ENCODE peak calls at places on chromosomes 7 and 10, in eight cellular contexts. P is astrocyte, O is breast epithelium, J is cardiac muscle cell, L is uterus, M is Karpas-422, A is body of pancreas, B is GM23248. F is an unnamed sample.

GRCh38 chr7:132275811-132276210 is 300.5 kb downstream of the PLXNA4 start:
- DNase-seq in P (no peak), O (no peak), J (no peak), L (no peak), M (no peak), A (no peak), B (no peak), F (no peak)

GRCh38 chr7:100219271-100219737 is 445 bp upstream of the PVRIG start:
- DNase-seq in P (no peak), O (no peak), J (no peak), L (no peak), M (no peak), A (no peak), B (no peak), F (no peak)

GRCh38 chr10:114499630-114500190 is 95.4 kb upstream of the AFAP1L2 start:
- DNase-seq in P (no peak), O (no peak), J (no peak), L (no peak), M (peak), A (no peak), B (no peak), F (no peak)

GRCh38 chr10:69315100-69315542 is 36.8 kb downstream of the HK1 start:
- DNase-seq in P (no peak), O (no peak), J (no peak), L (no peak), M (no peak), A (no peak), B (no peak), F (no peak)

GRCh38 chr7:20260219-20260618 is 43.0 kb upstream of the MACC1 start:
- DNase-seq in P (peak), O (no peak), J (no peak), L (no peak), M (no peak), A (no peak), B (peak), F (no peak)

GRCh38 chr10:26486985-26487850 is 49.1 kb downstream of the APBB1IP start:
- DNase-seq in P (peak), O (no peak), J (no peak), L (peak), M (no peak), A (no peak), B (peak), F (no peak)

GRCh38 chr10:48251525-48252353 is 22.8 kb downstream of the FRMPD2 start:
- DNase-seq in P (no peak), O (no peak), J (peak), L (no peak), M (no peak), A (peak), B (no peak), F (no peak)

GRCh38 chr7:49631071-49631826 is 142.2 kb upstream of the VWC2 start:
- DNase-seq in P (no peak), O (no peak), J (peak), L (no peak), M (no peak), A (no peak), B (no peak), F (no peak)

GRCh38 chr10:119205926-119206602 is 1.3 kb upstream of the GRK5 start:
- DNase-seq in P (no peak), O (peak), J (no peak), L (peak), M (peak), A (peak), B (no peak), F (peak)

GRCh38 chr7:45670227-45670626 is 96.1 kb downstream of the ADCY1 start:
- DNase-seq in P (no peak), O (no peak), J (no peak), L (no peak), M (no peak), A (no peak), B (no peak), F (no peak)

GRCh38 chr10:6659451-6659850 is 79.4 kb upstream of the PRKCQ start:
- DNase-seq in P (peak), O (no peak), J (no peak), L (no peak), M (no peak), A (no peak), B (no peak), F (no peak)

GRCh38 chr10:71493741-71494140 is 97.0 kb downstream of the CDH23 start:
- DNase-seq in P (no peak), O (no peak), J (no peak), L (no peak), M (no peak), A (no peak), B (no peak), F (no peak)

GRCh38 chr7:149721084-149721601 is 52.2 kb downstream of the ZNF467 start:
- DNase-seq in P (no peak), O (no peak), J (no peak), L (no peak), M (no peak), A (no peak), B (no peak), F (no peak)

GRCh38 chr10:110919971-110920881 is 822 bp downstream of the SHOC2 start:
- DNase-seq in P (no peak), O (peak), J (peak), L (peak), M (peak), A (peak), B (peak), F (no peak)

GRCh38 chr7:102012941-102013461 is 195.6 kb downstream of the CUX1 start:
- DNase-seq in P (peak), O (no peak), J (no peak), L (no peak), M (no peak), A (no peak), B (no peak), F (no peak)
- H3K27ac ChIP-seq in P (peak), O (no peak), J (no peak), L (no peak), M (no peak), A (no peak), B (no peak), F (no peak)

DNA sequence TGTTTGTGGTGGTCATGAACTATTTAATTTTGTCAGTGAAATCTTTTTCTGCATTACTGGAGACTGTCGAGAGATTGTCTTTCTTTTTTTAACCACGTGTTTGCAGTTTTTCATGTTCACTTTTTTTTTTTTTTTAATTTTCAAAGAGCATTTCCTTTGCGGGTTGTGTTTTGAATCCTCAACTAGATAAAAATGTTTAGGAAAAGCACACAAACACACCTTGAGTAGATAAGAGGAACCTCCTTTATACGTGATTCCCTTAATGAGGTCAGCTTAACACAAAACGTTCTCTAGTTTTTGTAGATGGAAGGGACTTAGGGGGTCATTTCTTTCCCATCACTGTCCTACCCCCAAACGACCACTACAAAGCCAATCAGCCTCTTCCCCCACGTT is 1.1 kb downstream of the SUV39H2 start:
- DNase-seq in P (no peak), O (no peak), J (no peak), L (no peak), M (peak), A (no peak), B (no peak), F (no peak)
- H3K27ac ChIP-seq in P (peak), O (no peak), J (no peak), L (no peak), M (peak), A (no peak), B (peak), F (no peak)

GRCh38 chr7:5689716-5690115 is 91.7 kb downstream of the RNF216 start:
- DNase-seq in P (no peak), O (no peak), J (no peak), L (peak), M (no peak), A (no peak), B (peak), F (no peak)
- H3K27ac ChIP-seq in P (peak), O (peak), J (peak), L (peak), M (no peak), A (peak), B (peak), F (no peak)

DNA sequence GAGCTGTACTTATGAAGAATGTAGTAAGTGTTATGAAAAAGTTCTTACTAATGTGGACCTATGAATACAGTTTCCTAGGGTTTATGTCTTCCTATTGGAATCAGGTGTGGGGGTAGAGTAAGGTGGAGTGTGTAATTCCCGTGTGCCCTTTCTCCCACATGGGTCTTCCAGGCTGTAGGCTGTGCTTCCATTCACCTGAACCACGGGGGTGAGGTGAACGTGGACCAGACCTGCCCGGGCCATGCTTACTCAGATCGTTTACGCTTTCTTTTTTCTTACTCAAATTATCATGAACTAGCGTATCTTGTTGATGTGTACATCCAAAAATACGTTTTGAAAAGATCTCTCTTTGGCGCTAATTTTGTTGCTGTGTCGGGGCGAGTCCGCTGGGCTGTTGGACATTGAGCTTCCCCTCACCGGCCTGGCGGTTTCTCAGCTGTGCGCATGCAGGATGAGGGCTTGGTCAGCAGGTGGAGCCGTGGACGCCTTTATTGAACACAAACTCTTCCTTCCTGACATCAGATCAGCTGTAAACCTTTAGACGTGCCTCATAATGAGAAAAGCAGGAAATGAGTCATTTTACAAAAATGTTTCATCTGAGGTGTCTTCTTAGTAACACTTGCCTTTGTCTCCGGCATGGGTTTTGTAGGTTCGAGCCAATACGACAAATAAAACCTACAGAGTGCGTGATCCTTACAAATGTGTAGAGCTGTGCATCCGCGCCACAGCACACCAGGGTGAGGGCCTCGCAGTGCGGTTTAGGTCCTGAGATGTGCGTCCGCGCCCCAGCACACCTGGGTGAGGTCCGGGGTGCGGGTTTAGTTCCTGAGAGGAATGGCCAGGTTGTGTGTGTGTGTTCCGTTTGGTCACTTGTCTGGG is 53.8 kb downstream of the WDR37 start:
- DNase-seq in P (peak), O (no peak), J (peak), L (peak), M (peak), A (peak), B (peak), F (peak)
- H3K27ac ChIP-seq in P (peak), O (peak), J (no peak), L (no peak), M (no peak), A (no peak), B (no peak), F (no peak)

DNA sequence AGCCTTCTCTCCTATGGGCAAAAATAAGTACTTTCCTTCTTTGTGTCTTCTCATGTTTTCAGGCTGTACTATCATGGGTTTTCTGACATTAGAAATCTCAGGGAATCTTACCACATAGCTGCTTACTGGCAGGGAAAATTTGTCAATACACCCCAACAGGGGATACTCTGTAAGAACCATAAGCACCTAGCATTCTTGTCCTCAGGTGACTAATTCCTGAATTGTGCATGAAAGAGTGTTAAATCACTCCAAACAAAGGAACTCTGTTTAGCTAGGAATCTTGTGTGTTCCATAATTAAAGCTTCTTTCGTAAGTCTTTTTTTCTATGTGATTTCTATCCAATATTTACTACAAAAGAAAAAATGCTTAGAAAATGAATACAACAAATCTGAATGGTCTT is 206.7 kb upstream of the POT1 start:
- DNase-seq in P (no peak), O (no peak), J (no peak), L (no peak), M (no peak), A (no peak), B (no peak), F (no peak)
- H3K27ac ChIP-seq in P (no peak), O (no peak), J (no peak), L (no peak), M (no peak), A (no peak), B (no peak), F (no peak)

DNA sequence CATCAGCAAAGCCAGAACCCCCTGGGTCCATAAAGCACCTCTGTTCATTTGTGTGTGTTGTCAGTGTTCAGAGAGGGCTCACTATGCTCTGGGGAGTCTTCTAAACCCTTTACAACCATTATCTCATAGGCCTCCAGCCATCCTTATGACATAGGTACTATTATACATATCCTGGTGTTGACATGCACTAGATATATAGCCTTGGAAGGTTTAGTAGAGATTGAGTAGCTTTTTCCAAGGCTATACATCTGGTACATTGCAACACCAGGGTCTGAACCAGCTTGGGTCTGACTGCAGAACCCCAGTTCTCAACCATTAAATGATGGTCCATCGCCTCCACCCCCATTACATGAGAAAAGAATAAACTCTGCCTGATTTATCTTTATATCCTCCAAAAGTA is 253.6 kb upstream of the MKLN1 start:
- DNase-seq in P (no peak), O (no peak), J (no peak), L (no peak), M (no peak), A (no peak), B (no peak), F (no peak)
- H3K27ac ChIP-seq in P (no peak), O (peak), J (no peak), L (no peak), M (no peak), A (no peak), B (peak), F (no peak)